ENCODE peak calls at places on chromosomes 6 and 20, in six cellular contexts. One of them, this sample, is unnamed.

GRCh38 chr6:128713461-128713860 is 169.5 kb upstream of the LAMA2 start:
- DNase-seq in BJ: peak; percentile 66
- DNase-seq in ovary: no peak
- DNase-seq in WERI-Rb-1: no peak
- DNase-seq in thoracic aorta: no peak
- DNase-seq in upper lobe of right lung: no peak
- DNase-seq in this sample: no peak

GRCh38 chr6:159084493-159085091 is 39.8 kb upstream of the TAGAP start:
- DNase-seq in upper lobe of right lung: no peak
- DNase-seq in thoracic aorta: no peak
- DNase-seq in ovary: no peak
- DNase-seq in WERI-Rb-1: no peak
- DNase-seq in BJ: peak; percentile 64
- DNase-seq in this sample: no peak

GRCh38 chr20:46631212-46631869 is 19.9 kb downstream of the SLC13A3 start:
- DNase-seq in WERI-Rb-1: peak; percentile 70
- DNase-seq in thoracic aorta: no peak
- DNase-seq in ovary: no peak
- DNase-seq in BJ: no peak
- DNase-seq in upper lobe of right lung: peak; percentile 79
- DNase-seq in this sample: no peak

GRCh38 chr6:35302604-35303218 is 5.1 kb downstream of the DEF6 start:
- DNase-seq in WERI-Rb-1: peak; percentile 73
- DNase-seq in ovary: no peak
- DNase-seq in BJ: no peak
- DNase-seq in thoracic aorta: no peak
- DNase-seq in upper lobe of right lung: no peak
- DNase-seq in this sample: peak; percentile 76

GRCh38 chr6:105545206-105545920 is 142.5 kb upstream of the PREP start:
- DNase-seq in WERI-Rb-1: peak; percentile 46
- DNase-seq in upper lobe of right lung: no peak
- DNase-seq in thoracic aorta: no peak
- DNase-seq in ovary: no peak
- DNase-seq in BJ: no peak
- DNase-seq in this sample: no peak

GRCh38 chr20:34709044-34709835 is 5.1 kb downstream of the TP53INP2 start:
- DNase-seq in thoracic aorta: peak; percentile 56
- DNase-seq in upper lobe of right lung: peak; percentile 93
- DNase-seq in ovary: peak; percentile 94
- DNase-seq in BJ: no peak
- DNase-seq in WERI-Rb-1: peak; percentile 88
- DNase-seq in this sample: peak; percentile 91

GRCh38 chr20:23265226-23265625 is 85.4 kb upstream of the NXT1 start:
- DNase-seq in BJ: no peak
- DNase-seq in thoracic aorta: no peak
- DNase-seq in ovary: peak; percentile 61
- DNase-seq in WERI-Rb-1: no peak
- DNase-seq in upper lobe of right lung: no peak
- DNase-seq in this sample: no peak

GRCh38 chr6:52984247-52984646 is 10.8 kb downstream of the GSTA4 start:
- DNase-seq in BJ: no peak
- DNase-seq in WERI-Rb-1: no peak
- DNase-seq in thoracic aorta: no peak
- DNase-seq in upper lobe of right lung: no peak
- DNase-seq in ovary: no peak
- DNase-seq in this sample: peak; percentile 36

GRCh38 chr6:116561377-116562018 is 7.9 kb downstream of the CALHM4 start:
- DNase-seq in ovary: peak; percentile 82
- DNase-seq in BJ: no peak
- DNase-seq in thoracic aorta: peak; percentile 33
- DNase-seq in WERI-Rb-1: peak; percentile 69
- DNase-seq in upper lobe of right lung: peak; percentile 67
- DNase-seq in this sample: no peak

GRCh38 chr20:54320148-54320607 is 112.3 kb downstream of the PFDN4 start:
- DNase-seq in thoracic aorta: no peak
- DNase-seq in ovary: no peak
- DNase-seq in upper lobe of right lung: no peak
- DNase-seq in BJ: no peak
- DNase-seq in WERI-Rb-1: no peak
- DNase-seq in this sample: no peak

GRCh38 chr20:31704225-31705119 is 18.2 kb downstream of the BCL2L1 start:
- DNase-seq in WERI-Rb-1: no peak
- DNase-seq in thoracic aorta: no peak
- DNase-seq in ovary: no peak
- DNase-seq in BJ: no peak
- DNase-seq in upper lobe of right lung: peak; percentile 76
- DNase-seq in this sample: no peak

GRCh38 chr20:46883847-46884246 is 10.8 kb upstream of the EYA2 start:
- DNase-seq in thoracic aorta: no peak
- DNase-seq in ovary: no peak
- DNase-seq in WERI-Rb-1: no peak
- DNase-seq in BJ: no peak
- DNase-seq in upper lobe of right lung: no peak
- DNase-seq in this sample: no peak

GRCh38 chr6:48280035-48280434 is 169.0 kb upstream of the PTCHD4 start:
- DNase-seq in WERI-Rb-1: no peak
- DNase-seq in thoracic aorta: no peak
- DNase-seq in upper lobe of right lung: no peak
- DNase-seq in BJ: no peak
- DNase-seq in ovary: no peak
- DNase-seq in this sample: no peak
- H3K36me3 ChIP-seq in WERI-Rb-1: no peaks in the 10 kb centered on the region
- H3K36me3 ChIP-seq in thoracic aorta: no peaks in the 10 kb centered on the region
- H3K36me3 ChIP-seq in upper lobe of right lung: no peaks in the 10 kb centered on the region
- H3K36me3 ChIP-seq in BJ: no peaks in the 10 kb centered on the region
- H3K36me3 ChIP-seq in ovary: no peaks in the 10 kb centered on the region
- H3K36me3 ChIP-seq in this sample: no peaks in the 10 kb centered on the region

GRCh38 chr20:61457725-61458124 is 205.7 kb downstream of the CDH4 start:
- DNase-seq in BJ: no peak
- DNase-seq in upper lobe of right lung: no peak
- DNase-seq in WERI-Rb-1: no peak
- DNase-seq in thoracic aorta: no peak
- DNase-seq in ovary: no peak
- DNase-seq in this sample: no peak

GRCh38 chr20:61460261-61461047 is 208.4 kb downstream of the CDH4 start:
- DNase-seq in ovary: no peak
- DNase-seq in upper lobe of right lung: no peak
- DNase-seq in thoracic aorta: no peak
- DNase-seq in WERI-Rb-1: no peak
- DNase-seq in BJ: no peak
- DNase-seq in this sample: no peak

GRCh38 chr20:61459705-61460104 is 207.6 kb downstream of the CDH4 start:
- DNase-seq in BJ: no peak
- DNase-seq in ovary: no peak
- DNase-seq in upper lobe of right lung: no peak
- DNase-seq in WERI-Rb-1: no peak
- DNase-seq in thoracic aorta: no peak
- DNase-seq in this sample: no peak

GRCh38 chr20:61459266-61459665 is 207.2 kb downstream of the CDH4 start:
- DNase-seq in WERI-Rb-1: no peak
- DNase-seq in BJ: no peak
- DNase-seq in upper lobe of right lung: no peak
- DNase-seq in ovary: no peak
- DNase-seq in thoracic aorta: no peak
- DNase-seq in this sample: no peak

DNA sequence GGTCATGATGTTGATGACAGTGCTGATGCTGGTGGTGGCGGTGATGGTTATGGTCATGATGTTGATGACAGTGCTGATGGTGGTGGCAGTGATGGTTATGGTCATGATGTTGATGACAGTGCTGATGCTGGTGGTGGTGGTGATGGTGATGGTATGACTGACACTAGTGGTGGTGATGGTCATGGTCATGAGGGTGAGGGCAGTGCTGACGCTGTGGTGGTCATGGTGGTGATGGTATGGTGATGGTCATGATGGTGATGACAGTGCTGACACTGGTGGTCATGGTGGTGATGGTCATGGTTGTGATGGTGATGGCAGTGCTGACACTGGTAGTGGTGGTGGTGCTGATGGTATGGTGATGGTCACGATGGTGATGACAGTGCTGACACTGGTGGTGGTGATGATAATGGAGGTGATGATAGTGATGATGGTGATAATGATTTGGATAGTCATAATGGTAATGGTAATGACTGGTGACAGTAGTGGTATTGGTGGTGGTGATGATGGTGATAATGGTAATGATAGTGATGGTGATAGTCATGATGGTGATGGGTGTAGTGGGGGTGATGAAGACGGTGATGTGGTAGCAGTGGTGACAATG is 206.2 kb downstream of the CDH4 start:
- DNase-seq in WERI-Rb-1: no peak
- DNase-seq in BJ: no peak
- DNase-seq in ovary: no peak
- DNase-seq in thoracic aorta: no peak
- DNase-seq in upper lobe of right lung: no peak
- DNase-seq in this sample: no peak
- TF ChIP-seq CTCF in WERI-Rb-1: no peak
- TF ChIP-seq CTCF in BJ: no peak
- TF ChIP-seq CTCF in ovary: no peak
- TF ChIP-seq CTCF in thoracic aorta: no peak
- TF ChIP-seq CTCF in upper lobe of right lung: no peak
- TF ChIP-seq CTCF in this sample: no peak

GRCh38 chr6:3621411-3621810 is 130.1 kb downstream of the PXDC1 start:
- DNase-seq in ovary: no peak
- DNase-seq in BJ: no peak
- DNase-seq in WERI-Rb-1: no peak
- DNase-seq in upper lobe of right lung: no peak
- DNase-seq in thoracic aorta: no peak
- DNase-seq in this sample: no peak

GRCh38 chr6:3625980-3626533 is 125.5 kb downstream of the PXDC1 start:
- DNase-seq in thoracic aorta: no peak
- DNase-seq in ovary: no peak
- DNase-seq in upper lobe of right lung: no peak
- DNase-seq in BJ: no peak
- DNase-seq in WERI-Rb-1: no peak
- DNase-seq in this sample: no peak

GRCh38 chr6:3624268-3625136 is 127.0 kb downstream of the PXDC1 start:
- DNase-seq in WERI-Rb-1: no peak
- DNase-seq in upper lobe of right lung: no peak
- DNase-seq in BJ: no peak
- DNase-seq in thoracic aorta: no peak
- DNase-seq in ovary: no peak
- DNase-seq in this sample: no peak

GRCh38 chr6:3625161-3625979 is 126.1 kb downstream of the PXDC1 start:
- DNase-seq in thoracic aorta: no peak
- DNase-seq in upper lobe of right lung: no peak
- DNase-seq in WERI-Rb-1: no peak
- DNase-seq in ovary: no peak
- DNase-seq in BJ: no peak
- DNase-seq in this sample: no peak

DNA sequence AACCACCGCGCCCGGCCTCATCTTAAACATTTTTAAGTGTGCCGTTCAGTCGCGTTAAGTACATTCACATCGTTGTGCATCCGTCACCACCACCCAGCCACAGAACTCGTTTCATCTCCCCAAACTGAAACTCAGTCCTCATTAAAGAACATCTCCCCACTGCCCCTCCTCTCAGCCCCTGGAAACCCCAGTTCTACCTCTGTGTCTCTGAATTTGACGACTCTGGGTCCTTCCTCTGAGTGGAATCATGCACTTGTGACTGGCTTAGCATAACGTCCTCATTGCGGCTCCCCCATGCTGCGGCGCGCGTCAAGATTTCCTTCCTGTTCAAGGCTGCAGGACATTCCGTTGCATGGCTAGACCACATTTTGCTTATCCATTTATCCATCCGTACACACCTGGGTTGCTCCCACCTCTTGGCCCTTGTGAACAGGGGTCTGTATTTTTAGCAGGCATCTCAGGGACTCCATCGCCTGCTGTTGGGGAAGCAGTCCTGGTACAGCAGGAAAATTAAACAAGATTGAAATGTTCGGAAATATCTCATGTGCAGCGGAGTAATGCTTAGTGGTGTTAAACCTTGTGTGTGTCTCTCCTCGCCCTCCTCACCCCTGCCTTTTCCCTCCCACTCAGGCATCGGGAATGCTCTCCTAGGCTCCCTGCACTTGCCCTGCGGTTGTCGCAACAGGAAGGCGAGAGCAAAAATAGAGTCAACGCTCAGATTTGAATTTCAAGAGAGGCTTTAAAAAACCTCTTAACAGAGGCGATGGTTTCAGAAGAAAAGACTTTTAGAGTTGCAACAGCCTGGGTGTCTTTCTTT is 127.9 kb downstream of the PXDC1 start:
- DNase-seq in upper lobe of right lung: no peak
- DNase-seq in ovary: no peak
- DNase-seq in thoracic aorta: no peak
- DNase-seq in WERI-Rb-1: no peak
- DNase-seq in BJ: no peak
- DNase-seq in this sample: no peak
- H3K4me3 ChIP-seq in upper lobe of right lung: no peak overlapping the region
- H3K4me3 ChIP-seq in ovary: no peak overlapping the region
- H3K4me3 ChIP-seq in thoracic aorta: no peak overlapping the region
- H3K4me3 ChIP-seq in WERI-Rb-1: no peak overlapping the region
- H3K4me3 ChIP-seq in BJ: no peak overlapping the region
- H3K4me3 ChIP-seq in this sample: no peak overlapping the region

GRCh38 chr20:48923149-48923718 is 1.7 kb downstream of the ARFGEF2 start:
- DNase-seq in ovary: no peak
- DNase-seq in WERI-Rb-1: no peak
- DNase-seq in thoracic aorta: no peak
- DNase-seq in upper lobe of right lung: no peak
- DNase-seq in BJ: no peak
- DNase-seq in this sample: no peak

GRCh38 chr20:48919882-48920526 is 1.5 kb upstream of the ARFGEF2 start:
- DNase-seq in thoracic aorta: no peak
- DNase-seq in ovary: no peak
- DNase-seq in upper lobe of right lung: no peak
- DNase-seq in BJ: no peak
- DNase-seq in WERI-Rb-1: no peak
- DNase-seq in this sample: no peak

GRCh38 chr20:48920527-48921167 is 864 bp upstream of the ARFGEF2 start:
- DNase-seq in upper lobe of right lung: no peak
- DNase-seq in BJ: no peak
- DNase-seq in ovary: no peak
- DNase-seq in WERI-Rb-1: no peak
- DNase-seq in thoracic aorta: no peak
- DNase-seq in this sample: no peak

GRCh38 chr20:48921168-48921882 is at the start of gene ARFGEF2:
- DNase-seq in upper lobe of right lung: peak; percentile 97
- DNase-seq in BJ: no peak
- DNase-seq in ovary: peak; percentile 94
- DNase-seq in WERI-Rb-1: peak; percentile 93
- DNase-seq in thoracic aorta: peak; percentile 63
- DNase-seq in this sample: peak; percentile 96

GRCh38 chr20:48921883-48922867 is 664 bp downstream of the ARFGEF2 start:
- DNase-seq in thoracic aorta: no peak
- DNase-seq in BJ: no peak
- DNase-seq in upper lobe of right lung: no peak
- DNase-seq in ovary: no peak
- DNase-seq in WERI-Rb-1: peak; percentile 66
- DNase-seq in this sample: no peak
- H3K36me3 ChIP-seq in thoracic aorta: no peaks in the 10 kb centered on the region
- H3K36me3 ChIP-seq in BJ: no peaks in the 10 kb centered on the region
- H3K36me3 ChIP-seq in upper lobe of right lung: no peaks in the 10 kb centered on the region
- H3K36me3 ChIP-seq in ovary: no peaks in the 10 kb centered on the region
- H3K36me3 ChIP-seq in WERI-Rb-1: no peaks in the 10 kb centered on the region
- H3K36me3 ChIP-seq in this sample: no peaks in the 10 kb centered on the region

GRCh38 chr6:134626589-134626988 is 308.7 kb upstream of the SGK1 start:
- DNase-seq in thoracic aorta: no peak
- DNase-seq in ovary: no peak
- DNase-seq in upper lobe of right lung: no peak
- DNase-seq in BJ: no peak
- DNase-seq in WERI-Rb-1: no peak
- DNase-seq in this sample: no peak
- TF ChIP-seq CTCF in thoracic aorta: no peak
- TF ChIP-seq CTCF in ovary: no peak
- TF ChIP-seq CTCF in upper lobe of right lung: no peak
- TF ChIP-seq CTCF in BJ: no peak
- TF ChIP-seq CTCF in WERI-Rb-1: no peak
- TF ChIP-seq CTCF in this sample: no peak

GRCh38 chr6:1392813-1393640 is 3.7 kb downstream of the FOXF2 start:
- DNase-seq in upper lobe of right lung: no peak
- DNase-seq in thoracic aorta: no peak
- DNase-seq in WERI-Rb-1: no peak
- DNase-seq in BJ: no peak
- DNase-seq in ovary: no peak
- DNase-seq in this sample: no peak
- H3K4me3 ChIP-seq in upper lobe of right lung: peak overlapping the region; percentile 52
- H3K4me3 ChIP-seq in thoracic aorta: peak overlapping the region; percentile 55
- H3K4me3 ChIP-seq in WERI-Rb-1: no peak overlapping the region
- H3K4me3 ChIP-seq in BJ: peak overlapping the region; percentile 71
- H3K4me3 ChIP-seq in ovary: no peak overlapping the region
- H3K4me3 ChIP-seq in this sample: no peak overlapping the region

This sample was measured in GM06990.